ENCODE peak calls at places on chromosomes 6 and 20, in four cellular contexts. U, A, D and P are unnamed samples.

GRCh38 chr6:170317718-170318117 is 11.2 kb downstream of the FAM120B start:
- DNase-seq in A (no peak), D (no peak), U (no peak), P (no peak)

GRCh38 chr20:49459684-49460083 is 22.8 kb downstream of the KCNB1 start:
- DNase-seq in U (no peak), A (no peak), D (no peak), P (no peak)

GRCh38 chr20:50726955-50727791 is 4.2 kb upstream of the PARD6B start:
- DNase-seq in D (no peak), A (no peak), U (no peak), P (no peak)

GRCh38 chr6:124978451-124979293 is 16.4 kb downstream of the RNF217 start:
- DNase-seq in U (no peak), D (no peak), A (no peak), P (no peak)

GRCh38 chr6:11296449-11297375 is 64.2 kb upstream of the NEDD9 start:
- DNase-seq in A (no peak), U (no peak), D (no peak), P (no peak)

GRCh38 chr6:135577059-135577538 is 79.6 kb upstream of the AHI1 start:
- DNase-seq in U (no peak), D (no peak), A (no peak), P (no peak)

GRCh38 chr6:153125032-153125431 is 6.0 kb downstream of the RGS17 start:
- DNase-seq in U (no peak), D (no peak), A (no peak), P (no peak)

GRCh38 chr6:121993362-121993761 is 406.1 kb upstream of the HSF2 start:
- DNase-seq in D (no peak), U (no peak), A (peak; percentile 46), P (no peak)

GRCh38 chr20:2705931-2706645 is 13.5 kb downstream of the EBF4 start:
- DNase-seq in D (no peak), A (no peak), U (no peak), P (no peak)

GRCh38 chr6:19301980-19302379 is 535.2 kb upstream of the ID4 start:
- DNase-seq in A (peak; percentile 44), U (no peak), D (no peak), P (no peak)

GRCh38 chr20:40821438-40821837 is 132.4 kb upstream of the MAFB start:
- DNase-seq in A (no peak), U (no peak), D (no peak), P (no peak)

GRCh38 chr6:129105793-129106192 is 222.9 kb downstream of the LAMA2 start:
- DNase-seq in U (no peak), D (no peak), A (no peak), P (no peak)

GRCh38 chr20:57584768-57585461 is 24.0 kb downstream of the PCK1 start:
- DNase-seq in U (no peak), D (no peak), A (no peak), P (no peak)

GRCh38 chr20:15930324-15931305 is 642.6 kb downstream of the KIF16B start:
- DNase-seq in D (no peak), U (no peak), A (peak; percentile 61), P (no peak)

GRCh38 chr6:146968041-146968760 is 236.0 kb upstream of the STXBP5 start:
- DNase-seq in D (no peak), U (no peak), A (peak; percentile 65), P (no peak)

GRCh38 chr6:90413867-90414266 is 117.2 kb upstream of the BACH2 start:
- DNase-seq in D (peak; percentile 79), U (peak; percentile 76), A (no peak), P (peak; percentile 61)

GRCh38 chr6:68134796-68135195 is 500.3 kb upstream of the ADGRB3 start:
- DNase-seq in A (no peak), U (no peak), D (no peak), P (no peak)

GRCh38 chr6:139903411-139904157 is 529.1 kb upstream of the CITED2 start:
- DNase-seq in U (no peak), A (no peak), D (no peak), P (no peak)

GRCh38 chr6:119313937-119314893 is 35.3 kb downstream of the MAN1A1 start:
- DNase-seq in D (peak; percentile 48), U (peak; percentile 39), A (no peak), P (peak; percentile 45)

GRCh38 chr6:153092082-153093013 is 38.7 kb downstream of the RGS17 start:
- DNase-seq in A (peak; percentile 76), U (no peak), D (no peak), P (no peak)

GRCh38 chr20:63071541-63072181 is 64.9 kb upstream of the BHLHE23 start:
- DNase-seq in D (no peak), A (peak; percentile 35), U (no peak), P (no peak)

GRCh38 chr6:85660181-85660611 is 17.5 kb upstream of the SYNCRIP start:
- DNase-seq in D (no peak), A (peak; percentile 91), U (no peak), P (no peak)

GRCh38 chr20:7637184-7637583 is 303.1 kb downstream of the HAO1 start:
- DNase-seq in A (peak; percentile 77), U (no peak), D (no peak), P (no peak)

GRCh38 chr6:161257778-161258457 is 15.9 kb downstream of the AGPAT4 start:
- DNase-seq in U (no peak), D (no peak), A (no peak), P (no peak)

GRCh38 chr6:170129691-170130171 is 161.1 kb downstream of the DLL1 start:
- DNase-seq in U (no peak), A (peak; percentile 42), D (no peak), P (no peak)

GRCh38 chr6:87183687-87184086 is 28.3 kb downstream of the ZNF292 start:
- DNase-seq in A (peak; percentile 30), D (no peak), U (no peak), P (no peak)

GRCh38 chr6:138580040-138580439 is 80.7 kb upstream of the NHSL1 start:
- DNase-seq in A (no peak), U (no peak), D (no peak), P (no peak)

GRCh38 chr20:60993647-60994046 is 258.4 kb upstream of the CDH4 start:
- DNase-seq in A (no peak), D (no peak), U (no peak), P (no peak)

GRCh38 chr6:1311400-1312192 is at the start of gene FOXQ1:
- DNase-seq in U (no peak), A (peak; percentile 74), D (no peak), P (no peak)

GRCh38 chr6:119319694-119320093 is 29.9 kb downstream of the MAN1A1 start:
- DNase-seq in U (no peak), A (no peak), D (no peak), P (no peak)

GRCh38 chr6:113944701-113945100 is 26.2 kb downstream of the HDAC2 start:
- DNase-seq in U (no peak), D (no peak), A (peak; percentile 10), P (no peak)

GRCh38 chr6:87274660-87275273 is 47.6 kb upstream of the SMIM8 start:
- DNase-seq in A (no peak), U (no peak), D (no peak), P (no peak)

GRCh38 chr6:113690255-113690956 is 166.7 kb upstream of the MARCKS start:
- DNase-seq in D (no peak), U (no peak), A (peak; percentile 94), P (no peak)

GRCh38 chr6:31580807-31581437 is 1.3 kb downstream of the LTB start:
- DNase-seq in A (peak; percentile 66), U (peak; percentile 80), D (peak; percentile 88), P (peak; percentile 81)

GRCh38 chr6:39321761-39322160 is 741 bp downstream of the KCNK16 start:
- DNase-seq in D (no peak), U (no peak), A (no peak), P (no peak)

GRCh38 chr6:150962436-150962835 is 96.9 kb downstream of the MTHFD1L start:
- DNase-seq in D (no peak), U (no peak), A (no peak), P (no peak)